ENCODE peak calls at places on chromosomes 5 and 9, in five cellular contexts. J is HCT116, W is mammary epithelial cell, T is suprapubic skin, A is colonic mucosa. Q is an unnamed sample.

GRCh38 chr5:25858019-25858418 is 1180.4 kb downstream of the CDH9 start:
- DNase-seq in A (no peak), T (no peak), J (no peak), W (no peak), Q (no peak)

GRCh38 chr9:119318371-119318770 is 50.9 kb downstream of the BRINP1 start:
- DNase-seq in T (no peak), W (peak; percentile 80), J (no peak), A (no peak), Q (no peak)

GRCh38 chr5:109453251-109453650 is 43.5 kb upstream of the PJA2 start:
- DNase-seq in T (no peak), A (no peak), J (no peak), W (no peak), Q (no peak)

GRCh38 chr5:15013654-15014463 is 142.3 kb upstream of the ANKH start:
- DNase-seq in A (no peak), J (peak; percentile 58), W (peak; percentile 54), T (no peak), Q (peak; percentile 24)

GRCh38 chr5:72096602-72097205 is 10.6 kb upstream of the MAP1B start:
- DNase-seq in J (no peak), W (peak; percentile 25), T (no peak), A (no peak), Q (no peak)

GRCh38 chr9:20205821-20206220 is 416.5 kb downstream of the MLLT3 start:
- DNase-seq in T (no peak), A (no peak), J (no peak), W (peak; percentile 31), Q (no peak)

GRCh38 chr9:116643691-116644090 is 43.4 kb upstream of the TRIM32 start:
- DNase-seq in A (no peak), T (no peak), J (no peak), W (no peak), Q (peak; percentile 35)

GRCh38 chr5:41896230-41896629 is 7.9 kb upstream of the RIMOC1 start:
- DNase-seq in W (no peak), J (no peak), T (no peak), A (no peak), Q (no peak)

GRCh38 chr5:156396063-156396829 is 69.3 kb downstream of the SGCD start:
- DNase-seq in J (no peak), T (no peak), A (no peak), W (no peak), Q (no peak)

GRCh38 chr9:27853529-27853928 is 280.2 kb upstream of the C9orf72 start:
- DNase-seq in T (no peak), W (no peak), A (no peak), J (no peak), Q (no peak)

GRCh38 chr5:141846031-141846430 is 32.2 kb downstream of the PCDH1 start:
- DNase-seq in T (no peak), W (no peak), J (no peak), A (no peak), Q (no peak)

GRCh38 chr5:142962172-142962528 is 192.0 kb downstream of the ARHGAP26 start:
- DNase-seq in W (no peak), J (no peak), T (no peak), A (no peak), Q (no peak)

GRCh38 chr5:175902013-175902412 is 30.6 kb downstream of the CPLX2 start:
- DNase-seq in A (no peak), T (no peak), J (no peak), W (no peak), Q (no peak)

GRCh38 chr9:99353408-99353807 is 131.3 kb downstream of the SEC61B start:
- DNase-seq in T (peak; percentile 76), W (peak; percentile 74), J (no peak), A (no peak), Q (peak; percentile 92)

GRCh38 chr9:36337002-36337401 is 63.1 kb downstream of the RNF38 start:
- DNase-seq in W (peak; percentile 98), J (no peak), A (no peak), T (no peak), Q (no peak)

GRCh38 chr9:81072758-81073157 is 616.6 kb downstream of the TLE1 start:
- DNase-seq in T (no peak), W (no peak), J (no peak), A (no peak), Q (no peak)

GRCh38 chr9:89610391-89610925 is 5.6 kb downstream of the GADD45G start:
- DNase-seq in W (no peak), J (no peak), A (no peak), T (no peak), Q (no peak)

GRCh38 chr5:94385767-94386166 is 232.6 kb downstream of the KIAA0825 start:
- DNase-seq in J (no peak), W (no peak), A (no peak), T (no peak), Q (no peak)

GRCh38 chr9:89956331-89956730 is 351.5 kb downstream of the GADD45G start:
- DNase-seq in A (no peak), W (no peak), T (no peak), J (no peak), Q (no peak)

GRCh38 chr5:36214434-36214833 is 27.3 kb downstream of the NADK2 start:
- DNase-seq in A (no peak), T (no peak), W (no peak), J (no peak), Q (no peak)
- TF ChIP-seq CTCF in A (no peak), T (no peak), W (no peak), J (no peak), Q (no peak)

GRCh38 chr9:120783611-120784047 is 9.6 kb downstream of the FBXW2 start:
- DNase-seq in W (peak; percentile 89), T (no peak), A (no peak), J (no peak), Q (peak; percentile 63)
- H3K36me3 ChIP-seq in W (peaks cover 15% of the 10 kb centered on the region), T (peaks cover 22% of the 10 kb centered on the region), A (no peaks in the 10 kb centered on the region), J (peaks cover 18% of the 10 kb centered on the region), Q (peaks cover 4% of the 10 kb centered on the region)

DNA sequence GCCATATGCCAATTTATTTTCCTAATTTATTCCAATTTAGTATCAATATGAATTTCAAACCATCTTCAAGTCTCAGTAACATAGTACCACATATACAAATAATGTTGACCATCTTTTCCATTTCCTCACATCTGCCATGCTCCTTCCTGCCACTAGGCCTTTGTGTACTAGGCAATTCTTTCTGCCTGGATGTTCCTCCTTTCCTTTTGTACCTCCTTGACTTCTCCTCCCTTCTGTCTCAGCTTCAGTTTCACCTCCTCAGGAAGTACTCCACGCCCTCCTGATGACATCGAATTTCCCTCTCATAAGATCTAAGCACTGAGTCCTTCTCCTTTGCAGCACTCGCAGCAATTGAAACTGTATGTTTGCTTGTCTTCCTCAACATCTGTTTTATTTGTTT is 53.9 kb downstream of the MEF2C start:
- DNase-seq in T (no peak), A (no peak), W (no peak), J (no peak), Q (no peak)
- TF ChIP-seq CTCF in T (peak; percentile 8), A (peak; percentile 14), W (no peak), J (peak; percentile 54), Q (no peak)

DNA sequence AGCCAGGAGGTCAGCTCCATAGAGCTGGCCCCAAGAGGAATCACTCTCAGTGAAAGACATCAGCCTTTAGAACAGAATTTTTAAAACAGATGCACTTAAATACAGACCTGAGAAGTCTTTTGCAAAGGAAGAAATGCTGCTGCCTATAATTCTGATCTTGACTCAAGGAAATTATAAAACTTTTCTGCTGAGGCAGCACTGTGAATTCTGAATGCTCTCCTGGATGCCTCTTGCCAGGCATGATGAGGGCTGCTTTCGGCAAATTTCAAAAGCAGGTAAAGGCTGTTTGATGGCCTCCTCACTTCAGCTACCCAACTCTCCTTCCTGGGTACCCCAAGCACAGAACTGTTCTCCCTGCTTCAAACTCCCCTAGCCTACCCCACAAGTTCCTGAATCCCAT is 174.8 kb downstream of the CDK5RAP2 start:
- DNase-seq in T (no peak), A (no peak), W (no peak), J (no peak), Q (no peak)
- H3K36me3 ChIP-seq in T (peaks cover 92% of the 10 kb centered on the region), A (peaks cover 4% of the 10 kb centered on the region), W (peaks cover 21% of the 10 kb centered on the region), J (peaks cover 40% of the 10 kb centered on the region), Q (peaks cover 21% of the 10 kb centered on the region)

Q was measured in BJ.